ENCODE peak calls at places on chromosomes 7 and 10, in ten cellular contexts. Q is K562, R is stomach, M is A549, O is tibial nerve, J is H1, D is sigmoid colon, W is HepG2, P is transverse colon, F is esophagus muscularis mucosa. N is an unnamed sample.
A peak's percentile ranks its signal among the peaks of the same experiment; 100 is the strongest.

GRCh38 chr10:14751576-14752330 is 22.9 kb downstream of the FAM107B start:
- DNase-seq in W (no peak), Q (no peak), D (peak; percentile 89), P (peak; percentile 38), F (peak; percentile 92), J (no peak), R (no peak), O (peak; percentile 44), M (no peak), N (peak; percentile 47)

GRCh38 chr7:116672596-116673503 is 854 bp downstream of the MET start:
- DNase-seq in D (peak; percentile 68), P (peak; percentile 26), J (no peak), Q (no peak), W (peak; percentile 9), F (no peak), O (no peak), M (no peak), R (peak; percentile 34), N (peak; percentile 17)

GRCh38 chr7:115096262-115096661 is 174.4 kb downstream of the MDFIC start:
- DNase-seq in F (no peak), P (no peak), O (no peak), D (no peak), J (no peak), W (no peak), Q (no peak), M (no peak), R (no peak), N (no peak)

GRCh38 chr10:104255244-104255981 is 721 bp downstream of the GSTO1 start:
- DNase-seq in Q (no peak), D (no peak), M (peak; percentile 56), W (peak; percentile 82), R (no peak), F (no peak), P (peak; percentile 30), O (no peak), J (no peak), N (no peak)

GRCh38 chr7:106329971-106330733 is 45.4 kb upstream of the NAMPT start:
- DNase-seq in D (no peak), P (no peak), O (no peak), M (no peak), W (no peak), J (no peak), F (peak; percentile 74), Q (no peak), R (no peak), N (no peak)

GRCh38 chr10:7100004-7100697 is 310.7 kb downstream of the SFMBT2 start:
- DNase-seq in P (no peak), F (no peak), R (no peak), W (no peak), D (no peak), O (no peak), M (no peak), J (no peak), Q (no peak), N (no peak)

GRCh38 chr10:19772958-19773357 is 43.3 kb upstream of the PLXDC2 start:
- DNase-seq in Q (no peak), M (no peak), O (no peak), D (no peak), R (no peak), P (no peak), F (no peak), W (no peak), J (no peak), N (no peak)

GRCh38 chr7:30062587-30062986 is 34.4 kb downstream of the PLEKHA8 start:
- DNase-seq in Q (peak; percentile 57), O (no peak), R (no peak), J (no peak), P (no peak), F (no peak), M (peak; percentile 46), W (peak; percentile 44), D (no peak), N (no peak)

GRCh38 chr7:112414855-112415490 is 35.3 kb upstream of the IFRD1 start:
- DNase-seq in R (no peak), F (no peak), P (no peak), D (no peak), M (peak; percentile 68), W (peak; percentile 42), Q (peak; percentile 56), J (no peak), O (no peak), N (no peak)

GRCh38 chr10:132397036-132397541 is at the start of gene PWWP2B:
- DNase-seq in M (no peak), P (peak; percentile 72), O (no peak), D (peak; percentile 77), J (no peak), Q (peak; percentile 57), R (peak; percentile 75), F (no peak), W (no peak), N (peak; percentile 68)

GRCh38 chr10:110354322-110354766 is 49.6 kb upstream of the SMNDC1 start:
- DNase-seq in F (no peak), J (peak; percentile 58), P (peak; percentile 91), W (peak; percentile 41), Q (peak; percentile 57), O (peak; percentile 68), D (peak; percentile 81), R (peak; percentile 86), M (peak; percentile 69), N (peak; percentile 60)

GRCh38 chr10:8402469-8403074 is 348.1 kb downstream of the GATA3 start:
- DNase-seq in Q (no peak), W (no peak), J (no peak), D (no peak), R (no peak), P (no peak), F (no peak), M (no peak), O (no peak), N (no peak)

GRCh38 chr10:114087255-114087654 is 43.6 kb downstream of the ADRB1 start:
- DNase-seq in R (no peak), O (no peak), D (no peak), J (no peak), Q (no peak), W (peak; percentile 13), F (no peak), P (no peak), M (no peak), N (no peak)

GRCh38 chr10:75654171-75654772 is 222.8 kb downstream of the LRMDA start:
- DNase-seq in R (no peak), O (no peak), M (no peak), F (no peak), D (no peak), P (no peak), W (no peak), Q (no peak), J (no peak), N (no peak)
- TF ChIP-seq EP300 in R (no peak), O (no peak), M (no peak), F (no peak), D (no peak), P (no peak), W (no peak), Q (no peak), J (no peak), N (no peak)

GRCh38 chr7:87144173-87144657 is 8.0 kb upstream of the DMTF1 start:
- DNase-seq in R (no peak), W (no peak), O (no peak), J (no peak), F (no peak), Q (no peak), P (no peak), M (no peak), D (no peak), N (no peak)
- TF ChIP-seq EP300 in R (no peak), W (no peak), O (no peak), J (no peak), F (no peak), Q (no peak), P (no peak), M (no peak), D (no peak), N (no peak)

DNA sequence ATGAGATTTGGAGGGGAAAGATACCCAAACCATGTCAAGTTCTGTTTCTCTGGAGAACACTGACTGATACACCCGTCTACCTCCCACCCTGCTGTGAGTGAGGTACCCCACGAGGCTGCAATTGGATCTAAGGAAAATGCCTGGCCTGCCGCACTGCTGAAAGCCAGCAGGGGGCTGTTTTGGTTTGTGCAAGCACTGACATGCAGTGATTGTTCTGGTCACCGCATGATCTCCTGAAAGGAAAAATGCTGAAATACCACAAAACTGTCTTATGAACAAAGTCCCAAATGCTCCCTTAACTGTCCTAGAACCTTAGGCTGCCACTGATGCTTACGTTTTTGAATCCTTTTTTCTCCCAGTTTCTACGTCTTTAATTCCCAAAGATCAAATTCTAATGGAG is 132.7 kb downstream of the JCAD start:
- DNase-seq in O (no peak), P (no peak), J (no peak), D (no peak), Q (no peak), M (no peak), R (no peak), W (no peak), F (no peak), N (no peak)
- TF ChIP-seq EP300 in O (no peak), P (no peak), J (no peak), D (no peak), Q (no peak), M (no peak), R (no peak), W (no peak), F (no peak), N (no peak)

GRCh38 chr10:119268428-119268827 is 61.1 kb downstream of the GRK5 start:
- DNase-seq in P (no peak), R (no peak), O (no peak), J (no peak), D (no peak), M (no peak), F (no peak), Q (no peak), W (no peak), N (no peak)

GRCh38 chr10:119267384-119267783 is 60.0 kb downstream of the GRK5 start:
- DNase-seq in M (no peak), P (no peak), Q (no peak), W (no peak), F (no peak), R (no peak), O (no peak), J (no peak), D (no peak), N (no peak)

GRCh38 chr10:119269737-119270136 is 62.4 kb downstream of the GRK5 start:
- DNase-seq in J (no peak), D (no peak), W (no peak), O (no peak), R (no peak), P (no peak), M (no peak), Q (no peak), F (no peak), N (peak; percentile 21)

GRCh38 chr10:119270893-119271361 is 63.6 kb downstream of the GRK5 start:
- DNase-seq in F (no peak), O (peak; percentile 57), W (peak; percentile 75), J (no peak), M (peak; percentile 50), P (peak; percentile 86), D (no peak), Q (peak; percentile 58), R (peak; percentile 91), N (peak; percentile 73)

DNA sequence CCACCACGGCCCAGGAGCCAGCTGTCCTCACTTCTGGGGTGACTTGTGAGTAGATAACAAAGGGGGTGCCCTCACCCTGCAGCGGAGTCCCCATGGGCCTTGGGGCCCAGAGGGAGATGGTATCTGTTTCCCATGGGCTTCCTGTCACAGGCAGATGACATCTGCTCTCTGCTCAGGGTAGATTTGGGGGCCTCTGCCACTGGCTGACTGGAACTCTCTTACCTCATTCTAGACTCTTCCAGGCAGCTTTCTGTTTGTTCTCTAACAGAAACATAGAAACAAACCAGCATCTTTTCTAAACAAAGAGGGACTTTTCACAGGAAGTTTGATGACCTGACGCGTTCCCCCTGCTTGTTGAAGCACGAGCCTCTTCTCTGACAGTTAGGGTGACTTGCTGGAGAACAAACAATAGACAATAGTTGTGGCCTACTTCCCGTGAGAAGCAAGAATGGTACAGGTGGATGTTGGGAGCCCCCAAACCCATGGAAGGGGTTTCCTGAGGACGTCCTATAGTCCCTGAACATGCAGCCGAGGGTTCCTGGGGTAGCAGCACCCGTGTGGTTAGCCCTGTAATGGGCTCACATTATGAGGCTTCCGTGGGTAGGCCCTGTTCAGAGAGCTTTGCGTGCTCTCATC is 61.6 kb downstream of the GRK5 start:
- DNase-seq in O (no peak), Q (no peak), J (no peak), F (no peak), R (no peak), W (no peak), P (no peak), M (no peak), D (no peak), N (no peak)
- TF ChIP-seq EP300 in O (no peak), Q (no peak), J (no peak), F (no peak), R (no peak), W (no peak), P (no peak), M (no peak), D (no peak), N (no peak)